ENCODE peak calls at places on chromosome 16, in eight cellular contexts. Q is dorsolateral prefrontal cortex, O is heart right ventricle, A is tibial artery, F is upper lobe of right lung, W is aorta, T is substantia nigra, Y is ovary. E is an unnamed sample.

GRCh38 chr16:46887524-46887854 is 3.3 kb downstream of the GPT2 start:
- DNase-seq in Q (no peak), O (no peak), A (no peak), F (no peak), W (no peak), T (no peak), Y (no peak), E (no peak)

GRCh38 chr16:88686439-88687253 is at the start of gene SNAI3:
- DNase-seq in Q (no peak), O (peak), A (peak), F (peak), W (peak), T (no peak), Y (peak), E (no peak)

GRCh38 chr16:75491876-75492275 is 3.4 kb downstream of the CHST6 start:
- DNase-seq in Q (peak), O (no peak), A (no peak), F (no peak), W (no peak), T (peak), Y (no peak), E (no peak)

GRCh38 chr16:56530872-56531271 is 11.0 kb upstream of the BBS2 start:
- DNase-seq in Q (no peak), O (no peak), A (no peak), F (no peak), W (no peak), T (no peak), Y (no peak), E (no peak)

GRCh38 chr16:66660422-66661209 is 35.9 kb downstream of the CMTM4 start:
- DNase-seq in Q (peak), O (peak), A (peak), F (peak), W (peak), T (no peak), Y (peak), E (no peak)

GRCh38 chr16:57513371-57514102 is 22.8 kb downstream of the CCDC102A start:
- DNase-seq in Q (no peak), O (no peak), A (no peak), F (peak), W (no peak), T (no peak), Y (no peak), E (no peak)

GRCh38 chr16:85149776-85150175 is 37.5 kb upstream of the CIBAR2 start:
- DNase-seq in Q (peak), O (peak), A (no peak), F (no peak), W (no peak), T (peak), Y (no peak), E (no peak)

GRCh38 chr16:81321537-81321936 is 6.8 kb downstream of the GAN start:
- DNase-seq in Q (no peak), O (no peak), A (no peak), F (no peak), W (no peak), T (no peak), Y (no peak), E (no peak)

GRCh38 chr16:23074423-23074822 is 74.8 kb downstream of the USP31 start:
- DNase-seq in Q (no peak), O (no peak), A (no peak), F (no peak), W (no peak), T (no peak), Y (no peak), E (no peak)

GRCh38 chr16:23072084-23072599 is 77.1 kb downstream of the USP31 start:
- DNase-seq in Q (no peak), O (peak), A (peak), F (peak), W (peak), T (no peak), Y (peak), E (no peak)

GRCh38 chr16:23069844-23070243 is 79.4 kb downstream of the USP31 start:
- DNase-seq in Q (no peak), O (no peak), A (no peak), F (no peak), W (no peak), T (no peak), Y (no peak), E (no peak)

GRCh38 chr16:23072769-23073549 is 76.3 kb downstream of the USP31 start:
- DNase-seq in Q (no peak), O (no peak), A (no peak), F (no peak), W (no peak), T (no peak), Y (no peak), E (no peak)

DNA sequence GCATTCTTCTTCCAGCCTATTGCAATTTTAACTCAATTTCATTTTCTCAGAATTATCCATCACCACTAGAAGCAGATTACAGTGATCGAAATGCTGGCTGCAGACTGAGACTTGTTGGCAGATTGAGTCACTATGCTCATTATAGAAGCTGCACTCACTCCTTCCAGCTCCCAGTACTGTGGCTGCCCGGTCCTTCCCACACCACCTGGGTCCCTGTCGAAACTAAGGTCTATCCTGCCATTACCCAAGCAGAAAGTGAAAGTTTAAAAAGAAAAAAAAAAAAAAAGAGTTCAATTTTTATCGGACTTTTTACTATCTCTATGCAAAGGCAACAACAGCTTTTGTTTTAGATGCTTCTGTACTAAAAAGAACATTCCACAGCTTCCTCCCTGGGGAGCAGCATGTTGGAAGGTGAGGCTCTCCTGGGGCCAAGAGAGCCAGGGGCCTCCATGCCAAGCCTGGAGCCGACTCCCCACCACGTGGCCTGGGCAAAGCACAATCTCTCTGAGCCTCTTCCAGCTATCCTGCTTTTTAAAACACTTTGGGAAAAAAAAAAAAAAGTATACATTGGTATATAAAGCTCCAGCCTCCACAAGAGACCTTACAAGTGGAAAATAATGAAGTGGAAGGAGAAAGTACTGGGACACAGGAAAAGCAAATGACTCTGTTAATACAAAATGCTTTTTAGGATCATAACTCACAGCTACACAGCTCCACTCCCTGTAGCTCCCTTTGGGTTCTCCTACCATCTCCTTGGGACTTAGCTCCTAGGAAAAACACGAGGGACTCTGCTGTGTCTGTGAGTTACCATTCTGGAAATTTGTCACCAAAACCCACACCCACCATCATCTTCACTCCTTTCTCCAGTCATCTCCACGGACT is 77.8 kb downstream of the USP31 start:
- DNase-seq in Q (no peak), O (no peak), A (no peak), F (no peak), W (no peak), T (no peak), Y (no peak), E (no peak)
- H3K27ac ChIP-seq in Q (peak), O (peak), A (peak), F (no peak), W (peak), T (peak), Y (no peak), E (peak)

DNA sequence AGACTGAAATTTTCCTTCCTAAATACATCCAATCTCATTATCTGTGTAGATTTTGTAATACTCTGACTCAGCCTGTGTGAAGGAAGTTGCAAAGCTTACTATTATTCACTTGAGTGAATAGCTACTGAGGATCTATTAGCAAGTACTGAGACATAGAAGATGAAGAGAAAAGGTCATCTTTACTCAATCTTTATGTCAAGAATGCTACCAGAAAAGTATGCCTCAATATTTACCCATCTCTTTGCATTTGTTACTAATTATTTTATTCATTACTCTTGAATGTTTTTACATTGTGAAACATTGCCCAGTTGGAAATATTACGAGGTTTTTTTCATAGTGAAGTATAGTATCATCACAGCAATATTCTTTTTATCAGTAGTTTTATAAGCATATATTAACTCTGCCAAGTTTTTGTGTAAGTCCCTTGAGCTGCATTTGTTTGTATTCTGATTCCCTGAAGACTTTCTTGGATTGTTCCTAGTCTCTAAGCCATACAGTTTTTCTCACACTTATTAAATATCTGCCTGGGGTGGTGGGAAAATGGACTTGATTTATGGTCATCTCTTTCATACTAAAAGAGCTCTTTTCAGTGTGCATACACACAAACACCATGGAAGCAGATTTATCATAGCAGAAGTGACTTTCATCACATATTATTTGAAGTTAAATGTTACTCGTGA is 110.4 kb downstream of the MRTFB start:
- DNase-seq in Q (no peak), O (no peak), A (no peak), F (no peak), W (no peak), T (no peak), Y (no peak), E (no peak)
- H3K27ac ChIP-seq in Q (no peak), O (no peak), A (no peak), F (no peak), W (no peak), T (no peak), Y (no peak), E (no peak)

DNA sequence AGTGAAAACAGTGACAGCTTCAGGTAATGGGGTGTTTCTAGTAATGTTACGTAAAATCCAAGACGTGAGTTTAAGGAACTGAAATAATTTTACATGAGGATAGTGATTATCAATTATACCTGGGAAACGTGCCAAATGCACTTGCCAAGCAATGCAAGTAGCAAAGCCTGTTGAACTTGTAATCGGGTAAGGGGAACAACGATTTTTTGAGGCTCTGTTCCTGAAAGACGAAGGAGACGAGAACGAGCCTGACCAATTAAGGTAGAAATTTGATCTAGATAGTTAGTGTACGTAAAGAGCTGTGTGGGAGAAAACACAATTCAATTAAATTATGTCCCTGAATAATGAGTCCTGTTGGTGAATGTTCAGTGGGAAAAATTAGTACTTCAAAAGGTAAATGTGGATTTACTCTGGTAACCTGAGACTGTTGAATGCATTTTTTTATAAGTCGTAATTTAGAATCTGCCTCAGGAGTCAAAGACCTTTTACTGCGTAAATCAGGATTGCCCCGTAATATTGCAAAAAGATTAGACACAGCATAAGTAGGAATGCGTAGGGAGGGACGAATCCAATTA is 17.7 kb upstream of the KCTD5 start:
- DNase-seq in Q (no peak), O (no peak), A (no peak), F (no peak), W (no peak), T (no peak), Y (no peak), E (no peak)
- H3K27ac ChIP-seq in Q (no peak), O (no peak), A (no peak), F (no peak), W (no peak), T (no peak), Y (peak), E (no peak)

DNA sequence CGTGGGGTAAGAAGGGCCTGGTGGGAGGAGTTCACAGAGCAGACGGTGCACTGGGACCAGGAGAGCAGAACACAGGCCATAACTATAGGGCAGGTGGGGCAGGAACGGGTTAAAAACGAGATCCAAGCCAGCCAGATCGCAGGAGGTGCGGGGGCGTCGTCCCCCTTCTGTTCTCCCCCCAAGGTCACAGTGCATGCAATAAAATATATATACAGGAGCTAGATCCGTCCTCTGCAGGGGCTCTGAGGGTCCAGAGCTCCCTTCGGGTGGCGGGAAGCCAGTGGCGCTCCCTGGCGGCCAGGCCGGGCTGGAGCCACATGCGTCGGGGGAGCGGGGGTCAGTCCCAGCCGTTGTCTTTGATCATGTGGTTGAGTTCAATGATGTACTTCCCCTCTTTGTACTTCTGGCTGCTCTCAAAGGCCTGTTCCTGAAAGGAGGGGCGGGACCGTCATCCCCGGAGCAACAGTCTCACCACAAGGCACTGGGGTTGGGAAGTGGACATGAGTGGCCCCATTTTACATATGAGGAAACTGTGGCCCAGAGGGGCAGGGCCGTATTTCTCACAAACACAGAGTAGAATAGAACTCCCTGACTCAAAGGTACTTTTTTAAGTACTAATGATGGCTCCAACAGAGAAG is 768 bp upstream of the TBX6 start:
- DNase-seq in Q (peak), O (peak), A (peak), F (peak), W (peak), T (peak), Y (peak), E (peak)
- H3K27ac ChIP-seq in Q (peak), O (peak), A (peak), F (peak), W (no peak), T (peak), Y (peak), E (peak)

GRCh38 chr16:4239020-4239419 is 2.9 kb downstream of the SRL start:
- DNase-seq in Q (no peak), O (no peak), A (no peak), F (no peak), W (no peak), T (no peak), Y (no peak), E (no peak)

GRCh38 chr16:4244254-4244812 is 2.5 kb upstream of the SRL start:
- DNase-seq in Q (no peak), O (no peak), A (no peak), F (no peak), W (no peak), T (no peak), Y (no peak), E (no peak)

GRCh38 chr16:4241601-4242270 is at the start of gene SRL:
- DNase-seq in Q (no peak), O (peak), A (no peak), F (no peak), W (no peak), T (no peak), Y (no peak), E (no peak)

GRCh38 chr16:4240624-4241023 is 1.3 kb downstream of the SRL start:
- DNase-seq in Q (no peak), O (peak), A (no peak), F (no peak), W (no peak), T (no peak), Y (no peak), E (no peak)

GRCh38 chr16:4239682-4240175 is 2.2 kb downstream of the SRL start:
- DNase-seq in Q (no peak), O (no peak), A (no peak), F (no peak), W (no peak), T (no peak), Y (no peak), E (no peak)
- H3K27ac ChIP-seq in Q (no peak), O (peak), A (peak), F (peak), W (no peak), T (no peak), Y (no peak), E (no peak)

DNA sequence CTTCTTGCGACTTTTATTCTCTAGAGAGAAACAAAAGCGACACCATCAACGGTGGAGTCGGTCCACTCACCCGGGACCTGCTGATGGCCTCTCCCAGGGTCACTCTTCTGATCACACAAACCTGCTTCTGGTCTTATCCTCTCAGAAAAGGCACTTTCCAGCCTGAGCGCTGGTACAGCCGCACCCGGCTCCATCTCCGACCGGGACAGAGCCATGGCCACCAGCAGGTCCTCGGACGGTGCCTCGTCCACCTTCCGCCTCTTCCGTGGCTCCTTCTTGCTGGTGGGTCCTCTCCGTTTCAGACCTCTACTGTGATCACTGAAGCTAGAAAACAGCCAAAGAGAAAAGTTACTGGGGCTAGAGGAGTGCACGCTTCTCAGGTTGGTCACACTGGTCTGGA is 13.7 kb downstream of the SLX4 start:
- DNase-seq in Q (no peak), O (no peak), A (no peak), F (peak), W (no peak), T (no peak), Y (no peak), E (no peak)
- H3K27ac ChIP-seq in Q (no peak), O (no peak), A (no peak), F (no peak), W (no peak), T (no peak), Y (no peak), E (no peak)

GRCh38 chr16:11792404-11793260 is 4.4 kb downstream of the ZC3H7A start:
- DNase-seq in Q (no peak), O (no peak), A (no peak), F (peak), W (no peak), T (no peak), Y (no peak), E (no peak)
- H3K27ac ChIP-seq in Q (no peak), O (no peak), A (peak), F (peak), W (peak), T (no peak), Y (no peak), E (no peak)

GRCh38 chr16:54204756-54205155 is 81.8 kb downstream of the IRX3 start:
- DNase-seq in Q (peak), O (no peak), A (no peak), F (no peak), W (no peak), T (no peak), Y (no peak), E (peak)
- H3K27ac ChIP-seq in Q (no peak), O (no peak), A (no peak), F (no peak), W (no peak), T (no peak), Y (no peak), E (no peak)